ENCODE peak calls at places on chromosomes 3 and 15, in eight cellular contexts. One of them, this sample, is unnamed.

GRCh38 chr3:147378186-147378503 is 28.2 kb downstream of the ZIC4 start:
- DNase-seq in Panc1: no peak
- DNase-seq in HuH-7: no peak
- DNase-seq in SJSA1: no peak
- DNase-seq in mucosa of gallbladder: no peak
- DNase-seq in HuH-7.5: no peak
- DNase-seq in neural crest cell: no peak
- DNase-seq in AML-193: no peak
- DNase-seq in this sample: no peak

GRCh38 chr3:158909870-158910269 is 108.0 kb downstream of the MFSD1 start:
- DNase-seq in Panc1: no peak
- DNase-seq in HuH-7: no peak
- DNase-seq in SJSA1: no peak
- DNase-seq in mucosa of gallbladder: no peak
- DNase-seq in HuH-7.5: no peak
- DNase-seq in neural crest cell: no peak
- DNase-seq in AML-193: no peak
- DNase-seq in this sample: no peak

GRCh38 chr15:90851945-90852344 is 16.4 kb upstream of the FURIN start:
- DNase-seq in Panc1: no peak
- DNase-seq in HuH-7: no peak
- DNase-seq in SJSA1: no peak
- DNase-seq in mucosa of gallbladder: no peak
- DNase-seq in HuH-7.5: no peak
- DNase-seq in neural crest cell: no peak
- DNase-seq in AML-193: no peak
- DNase-seq in this sample: no peak

GRCh38 chr3:172096881-172097420 is 57.6 kb downstream of the FNDC3B start:
- DNase-seq in Panc1: no peak
- DNase-seq in HuH-7: peak
- DNase-seq in SJSA1: no peak
- DNase-seq in mucosa of gallbladder: no peak
- DNase-seq in HuH-7.5: peak
- DNase-seq in neural crest cell: no peak
- DNase-seq in AML-193: peak
- DNase-seq in this sample: no peak

GRCh38 chr3:24156466-24156865 is 211.4 kb downstream of the NR1D2 start:
- DNase-seq in Panc1: no peak
- DNase-seq in HuH-7: no peak
- DNase-seq in SJSA1: peak
- DNase-seq in mucosa of gallbladder: no peak
- DNase-seq in HuH-7.5: no peak
- DNase-seq in neural crest cell: no peak
- DNase-seq in AML-193: no peak
- DNase-seq in this sample: no peak

GRCh38 chr3:73614385-73614784 is 10.4 kb downstream of the PDZRN3 start:
- DNase-seq in Panc1: no peak
- DNase-seq in HuH-7: peak
- DNase-seq in SJSA1: no peak
- DNase-seq in mucosa of gallbladder: peak
- DNase-seq in HuH-7.5: no peak
- DNase-seq in neural crest cell: no peak
- DNase-seq in AML-193: no peak
- DNase-seq in this sample: no peak

GRCh38 chr3:142319094-142319493 is 93.7 kb upstream of the GK5 start:
- DNase-seq in Panc1: no peak
- DNase-seq in HuH-7: no peak
- DNase-seq in SJSA1: no peak
- DNase-seq in mucosa of gallbladder: no peak
- DNase-seq in HuH-7.5: no peak
- DNase-seq in neural crest cell: no peak
- DNase-seq in AML-193: no peak
- DNase-seq in this sample: no peak

GRCh38 chr15:64702816-64703631 is 72.4 kb downstream of the RBPMS2 start:
- DNase-seq in Panc1: no peak
- DNase-seq in HuH-7: peak
- DNase-seq in SJSA1: peak
- DNase-seq in mucosa of gallbladder: peak
- DNase-seq in HuH-7.5: peak
- DNase-seq in neural crest cell: peak
- DNase-seq in AML-193: peak
- DNase-seq in this sample: peak

GRCh38 chr15:70375006-70375409 is 277.3 kb upstream of the TLE3 start:
- DNase-seq in Panc1: no peak
- DNase-seq in HuH-7: no peak
- DNase-seq in SJSA1: peak
- DNase-seq in mucosa of gallbladder: no peak
- DNase-seq in HuH-7.5: no peak
- DNase-seq in neural crest cell: no peak
- DNase-seq in AML-193: no peak
- DNase-seq in this sample: peak

GRCh38 chr15:42371125-42371524 is 11.8 kb downstream of the CAPN3 start:
- DNase-seq in Panc1: no peak
- DNase-seq in HuH-7: no peak
- DNase-seq in SJSA1: no peak
- DNase-seq in mucosa of gallbladder: no peak
- DNase-seq in HuH-7.5: no peak
- DNase-seq in neural crest cell: no peak
- DNase-seq in AML-193: peak
- DNase-seq in this sample: no peak

GRCh38 chr15:49438970-49439631 is 16.1 kb downstream of the FGF7 start:
- DNase-seq in Panc1: no peak
- DNase-seq in HuH-7: no peak
- DNase-seq in SJSA1: no peak
- DNase-seq in mucosa of gallbladder: no peak
- DNase-seq in HuH-7.5: no peak
- DNase-seq in neural crest cell: no peak
- DNase-seq in AML-193: peak
- DNase-seq in this sample: no peak

GRCh38 chr3:187750513-187751123 is 5.3 kb upstream of the BCL6 start:
- DNase-seq in Panc1: no peak
- DNase-seq in HuH-7: peak
- DNase-seq in SJSA1: no peak
- DNase-seq in mucosa of gallbladder: peak
- DNase-seq in HuH-7.5: no peak
- DNase-seq in neural crest cell: no peak
- DNase-seq in AML-193: no peak
- DNase-seq in this sample: no peak

GRCh38 chr3:170517251-170517945 is 68.5 kb downstream of the SLC7A14 start:
- DNase-seq in Panc1: no peak
- DNase-seq in HuH-7: no peak
- DNase-seq in SJSA1: no peak
- DNase-seq in mucosa of gallbladder: no peak
- DNase-seq in HuH-7.5: no peak
- DNase-seq in neural crest cell: no peak
- DNase-seq in AML-193: no peak
- DNase-seq in this sample: no peak

GRCh38 chr3:5069627-5070026 is 52.5 kb upstream of the ARL8B start:
- DNase-seq in Panc1: no peak
- DNase-seq in HuH-7: no peak
- DNase-seq in SJSA1: no peak
- DNase-seq in mucosa of gallbladder: no peak
- DNase-seq in HuH-7.5: no peak
- DNase-seq in neural crest cell: no peak
- DNase-seq in AML-193: no peak
- DNase-seq in this sample: no peak

GRCh38 chr3:58184309-58184981 is 26.3 kb downstream of the DNASE1L3 start:
- DNase-seq in Panc1: no peak
- DNase-seq in HuH-7: no peak
- DNase-seq in SJSA1: no peak
- DNase-seq in mucosa of gallbladder: no peak
- DNase-seq in HuH-7.5: no peak
- DNase-seq in neural crest cell: no peak
- DNase-seq in AML-193: no peak
- DNase-seq in this sample: no peak

GRCh38 chr15:40902605-40903561 is 8.6 kb downstream of the VPS18 start:
- DNase-seq in Panc1: no peak
- DNase-seq in HuH-7: no peak
- DNase-seq in SJSA1: no peak
- DNase-seq in mucosa of gallbladder: peak
- DNase-seq in HuH-7.5: no peak
- DNase-seq in neural crest cell: no peak
- DNase-seq in AML-193: peak
- DNase-seq in this sample: no peak

GRCh38 chr3:195063596-195064193 is 207.3 kb downstream of the XXYLT1 start:
- DNase-seq in Panc1: no peak
- DNase-seq in HuH-7: no peak
- DNase-seq in SJSA1: no peak
- DNase-seq in mucosa of gallbladder: no peak
- DNase-seq in HuH-7.5: no peak
- DNase-seq in neural crest cell: no peak
- DNase-seq in AML-193: no peak
- DNase-seq in this sample: no peak

GRCh38 chr15:34717729-34718128 is 37.1 kb downstream of the GJD2 start:
- DNase-seq in Panc1: no peak
- DNase-seq in HuH-7: no peak
- DNase-seq in SJSA1: no peak
- DNase-seq in mucosa of gallbladder: no peak
- DNase-seq in HuH-7.5: no peak
- DNase-seq in neural crest cell: no peak
- DNase-seq in AML-193: no peak
- DNase-seq in this sample: no peak

GRCh38 chr3:58058654-58059263 is 50.5 kb downstream of the FLNB start:
- DNase-seq in Panc1: no peak
- DNase-seq in HuH-7: no peak
- DNase-seq in SJSA1: no peak
- DNase-seq in mucosa of gallbladder: no peak
- DNase-seq in HuH-7.5: no peak
- DNase-seq in neural crest cell: no peak
- DNase-seq in AML-193: no peak
- DNase-seq in this sample: no peak

GRCh38 chr3:27220166-27220565 is 149.0 kb downstream of the NEK10 start:
- DNase-seq in Panc1: no peak
- DNase-seq in HuH-7: no peak
- DNase-seq in SJSA1: no peak
- DNase-seq in mucosa of gallbladder: no peak
- DNase-seq in HuH-7.5: no peak
- DNase-seq in neural crest cell: no peak
- DNase-seq in AML-193: no peak
- DNase-seq in this sample: no peak

GRCh38 chr3:12841085-12841969 is at the start of gene RPL32:
- DNase-seq in Panc1: peak
- DNase-seq in HuH-7: peak
- DNase-seq in SJSA1: peak
- DNase-seq in mucosa of gallbladder: peak
- DNase-seq in HuH-7.5: peak
- DNase-seq in neural crest cell: peak
- DNase-seq in AML-193: peak
- DNase-seq in this sample: peak

GRCh38 chr15:99016680-99017321 is 9.2 kb upstream of the PGPEP1L start:
- DNase-seq in Panc1: peak
- DNase-seq in HuH-7: no peak
- DNase-seq in SJSA1: peak
- DNase-seq in mucosa of gallbladder: no peak
- DNase-seq in HuH-7.5: no peak
- DNase-seq in neural crest cell: no peak
- DNase-seq in AML-193: no peak
- DNase-seq in this sample: no peak

GRCh38 chr3:95277614-95278013 is 1214.8 kb downstream of the NSUN3 start:
- DNase-seq in Panc1: no peak
- DNase-seq in HuH-7: no peak
- DNase-seq in SJSA1: no peak
- DNase-seq in mucosa of gallbladder: no peak
- DNase-seq in HuH-7.5: no peak
- DNase-seq in neural crest cell: no peak
- DNase-seq in AML-193: no peak
- DNase-seq in this sample: no peak

GRCh38 chr3:33096103-33096868 is 660 bp downstream of the GLB1 start:
- DNase-seq in Panc1: no peak
- DNase-seq in HuH-7: no peak
- DNase-seq in SJSA1: no peak
- DNase-seq in mucosa of gallbladder: peak
- DNase-seq in HuH-7.5: peak
- DNase-seq in neural crest cell: peak
- DNase-seq in AML-193: peak
- DNase-seq in this sample: no peak

GRCh38 chr3:129305592-129306091 is 27.0 kb downstream of the HMCES start:
- DNase-seq in Panc1: no peak
- DNase-seq in HuH-7: no peak
- DNase-seq in SJSA1: no peak
- DNase-seq in mucosa of gallbladder: peak
- DNase-seq in HuH-7.5: no peak
- DNase-seq in neural crest cell: peak
- DNase-seq in AML-193: no peak
- DNase-seq in this sample: peak

GRCh38 chr3:173111321-173111720 is 29.7 kb downstream of the SPATA16 start:
- DNase-seq in Panc1: no peak
- DNase-seq in HuH-7: no peak
- DNase-seq in SJSA1: no peak
- DNase-seq in mucosa of gallbladder: no peak
- DNase-seq in HuH-7.5: no peak
- DNase-seq in neural crest cell: no peak
- DNase-seq in AML-193: no peak
- DNase-seq in this sample: no peak

GRCh38 chr3:42667523-42668402 is 14.3 kb downstream of the ZBTB47 start:
- DNase-seq in Panc1: no peak
- DNase-seq in HuH-7: peak
- DNase-seq in SJSA1: no peak
- DNase-seq in mucosa of gallbladder: no peak
- DNase-seq in HuH-7.5: no peak
- DNase-seq in neural crest cell: no peak
- DNase-seq in AML-193: no peak
- DNase-seq in this sample: no peak

GRCh38 chr15:68634531-68634930 is 55.7 kb downstream of the CORO2B start:
- DNase-seq in Panc1: no peak
- DNase-seq in HuH-7: no peak
- DNase-seq in SJSA1: no peak
- DNase-seq in mucosa of gallbladder: no peak
- DNase-seq in HuH-7.5: no peak
- DNase-seq in neural crest cell: no peak
- DNase-seq in AML-193: no peak
- DNase-seq in this sample: no peak

GRCh38 chr3:20125912-20126311 is 60.1 kb downstream of the SGO1 start:
- DNase-seq in Panc1: no peak
- DNase-seq in HuH-7: no peak
- DNase-seq in SJSA1: no peak
- DNase-seq in mucosa of gallbladder: no peak
- DNase-seq in HuH-7.5: no peak
- DNase-seq in neural crest cell: no peak
- DNase-seq in AML-193: no peak
- DNase-seq in this sample: no peak